ENCODE peak calls at places on chromosome X, in four cellular contexts. I is fibroblast of lung, F is cardiac muscle cell, N is tibial artery. E is an unnamed sample.

GRCh38 chrX:39808471-39808917 is 289.3 kb downstream of the BCOR start:
- DNase-seq in I (peak; percentile 68), F (no peak), N (peak; percentile 79), E (no peak)

GRCh38 chrX:102546818-102547493 is 30.4 kb upstream of the TMSB15A start:
- DNase-seq in I (peak; percentile 0), F (no peak), N (no peak), E (no peak)

GRCh38 chrX:29948653-29949052 is 266.7 kb upstream of the MAGEB2 start:
- DNase-seq in I (peak; percentile 44), F (no peak), N (no peak), E (no peak)

GRCh38 chrX:320126-320783 is 1.7 kb upstream of the GTPBP6 start:
- DNase-seq in I (peak; percentile 28), F (no peak), N (peak; percentile 72), E (no peak)

GRCh38 chrX:136191171-136191570 is 43.8 kb downstream of the FHL1 start:
- DNase-seq in I (no peak), F (no peak), N (no peak), E (no peak)

GRCh38 chrX:15738686-15739016 is 581 bp downstream of the CA5B start:
- DNase-seq in I (no peak), F (no peak), N (no peak), E (no peak)

GRCh38 chrX:153539171-153539978 is 21.9 kb downstream of the ATP2B3 start:
- DNase-seq in I (peak; percentile 44), F (peak; percentile 70), N (peak; percentile 70), E (peak; percentile 63)

GRCh38 chrX:39859991-39860861 is 237.5 kb downstream of the BCOR start:
- DNase-seq in I (peak; percentile 51), F (peak; percentile 46), N (no peak), E (no peak)

GRCh38 chrX:4850312-4850711 is 1136.9 kb upstream of the PRKX start:
- DNase-seq in I (no peak), F (no peak), N (no peak), E (no peak)

GRCh38 chrX:40143001-40143400 is 45.2 kb upstream of the BCOR start:
- DNase-seq in I (no peak), F (no peak), N (no peak), E (no peak)

GRCh38 chrX:47804315-47804714 is 32.4 kb upstream of the ZNF81 start:
- DNase-seq in I (no peak), F (no peak), N (no peak), E (no peak)

GRCh38 chrX:136597954-136598353 is 50.0 kb upstream of the CD40LG start:
- DNase-seq in I (no peak), F (no peak), N (no peak), E (no peak)

GRCh38 chrX:31265383-31265782 is 193.5 kb upstream of the FTHL17 start:
- DNase-seq in I (no peak), F (no peak), N (no peak), E (no peak)

GRCh38 chrX:94831364-94831763 is 1157.4 kb downstream of the FAM133A start:
- DNase-seq in I (no peak), F (peak; percentile 20), N (no peak), E (no peak)

GRCh38 chrX:24479924-24480722 is 15.0 kb downstream of the PDK3 start:
- DNase-seq in I (peak; percentile 13), F (no peak), N (no peak), E (no peak)

GRCh38 chrX:111095974-111096870 is at the start of gene PAK3:
- DNase-seq in I (peak; percentile 33), F (peak; percentile 88), N (peak; percentile 82), E (no peak)

GRCh38 chrX:153722704-153723350 is 1.4 kb downstream of the BCAP31 start:
- DNase-seq in I (no peak), F (no peak), N (no peak), E (no peak)

GRCh38 chrX:48579259-48579658 is 5.0 kb downstream of the RBM3 start:
- DNase-seq in I (no peak), F (no peak), N (no peak), E (no peak)

GRCh38 chrX:23901805-23902204 is 5.9 kb downstream of the APOO start:
- DNase-seq in I (peak; percentile 87), F (peak; percentile 87), N (peak; percentile 64), E (no peak)

GRCh38 chrX:141176586-141177451 is at the start of gene LDOC1:
- DNase-seq in I (peak; percentile 74), F (peak; percentile 86), N (peak; percentile 90), E (peak; percentile 29)

GRCh38 chrX:153638436-153639176 is 8.4 kb upstream of the DUSP9 start:
- DNase-seq in I (no peak), F (no peak), N (no peak), E (no peak)

GRCh38 chrX:137565921-137566745 is at the start of gene ZIC3:
- DNase-seq in I (peak; percentile 1), F (peak; percentile 83), N (peak; percentile 74), E (peak; percentile 65)

GRCh38 chrX:24189490-24189889 is 40.0 kb downstream of the ZFX start:
- DNase-seq in I (no peak), F (no peak), N (no peak), E (no peak)

GRCh38 chrX:153767674-153768055 is 3.6 kb downstream of the PLXNB3 start:
- DNase-seq in I (no peak), F (no peak), N (no peak), E (no peak)

GRCh38 chrX:18873189-18873791 is 110.6 kb downstream of the PHKA2 start:
- DNase-seq in I (peak; percentile 65), F (no peak), N (peak; percentile 78), E (no peak)

GRCh38 chrX:107603433-107604159 is 24.7 kb upstream of the PRPS1 start:
- DNase-seq in I (no peak), F (peak; percentile 39), N (no peak), E (no peak)

GRCh38 chrX:98114026-98114425 is 1230.3 kb downstream of the RPA4 start:
- DNase-seq in I (no peak), F (no peak), N (no peak), E (no peak)

GRCh38 chrX:13120017-13120416 is 75.6 kb upstream of the FAM9C start:
- DNase-seq in I (peak; percentile 33), F (peak; percentile 20), N (peak; percentile 67), E (no peak)

GRCh38 chrX:13123857-13124345 is 79.5 kb upstream of the FAM9C start:
- DNase-seq in I (peak; percentile 87), F (no peak), N (no peak), E (no peak)

GRCh38 chrX:13125188-13125587 is 80.8 kb upstream of the FAM9C start:
- DNase-seq in I (no peak), F (no peak), N (no peak), E (no peak)

GRCh38 chrX:13121020-13121419 is 76.6 kb upstream of the FAM9C start:
- DNase-seq in I (peak; percentile 62), F (no peak), N (no peak), E (no peak)

GRCh38 chrX:13123247-13123856 is 78.9 kb upstream of the FAM9C start:
- DNase-seq in I (no peak), F (no peak), N (no peak), E (no peak)
- H3K27ac ChIP-seq in I (peak overlapping the region; percentile 55), F (no peak overlapping the region), N (peak overlapping the region; percentile 44), E (no peak overlapping the region)

GRCh38 chrX:129640737-129641136 is 14.0 kb downstream of the APLN start:
- DNase-seq in I (no peak), F (no peak), N (no peak), E (no peak)
- H3K27ac ChIP-seq in I (no peak overlapping the region), F (no peak overlapping the region), N (no peak overlapping the region), E (no peak overlapping the region)

GRCh38 chrX:134721766-134722532 is 63.7 kb upstream of the PLAC1 start:
- DNase-seq in I (no peak), F (no peak), N (no peak), E (no peak)

GRCh38 chrX:134715930-134716619 is 57.8 kb upstream of the PLAC1 start:
- DNase-seq in I (no peak), F (no peak), N (no peak), E (no peak)

GRCh38 chrX:134717698-134718328 is 59.5 kb upstream of the PLAC1 start:
- DNase-seq in I (no peak), F (no peak), N (no peak), E (no peak)

GRCh38 chrX:134716620-134717012 is 58.3 kb upstream of the PLAC1 start:
- DNase-seq in I (no peak), F (no peak), N (no peak), E (no peak)

GRCh38 chrX:134718329-134719317 is 60.4 kb upstream of the PLAC1 start:
- DNase-seq in I (peak; percentile 89), F (no peak), N (no peak), E (no peak)
- H3K27ac ChIP-seq in I (no peak overlapping the region), F (no peak overlapping the region), N (no peak overlapping the region), E (no peak overlapping the region)

DNA sequence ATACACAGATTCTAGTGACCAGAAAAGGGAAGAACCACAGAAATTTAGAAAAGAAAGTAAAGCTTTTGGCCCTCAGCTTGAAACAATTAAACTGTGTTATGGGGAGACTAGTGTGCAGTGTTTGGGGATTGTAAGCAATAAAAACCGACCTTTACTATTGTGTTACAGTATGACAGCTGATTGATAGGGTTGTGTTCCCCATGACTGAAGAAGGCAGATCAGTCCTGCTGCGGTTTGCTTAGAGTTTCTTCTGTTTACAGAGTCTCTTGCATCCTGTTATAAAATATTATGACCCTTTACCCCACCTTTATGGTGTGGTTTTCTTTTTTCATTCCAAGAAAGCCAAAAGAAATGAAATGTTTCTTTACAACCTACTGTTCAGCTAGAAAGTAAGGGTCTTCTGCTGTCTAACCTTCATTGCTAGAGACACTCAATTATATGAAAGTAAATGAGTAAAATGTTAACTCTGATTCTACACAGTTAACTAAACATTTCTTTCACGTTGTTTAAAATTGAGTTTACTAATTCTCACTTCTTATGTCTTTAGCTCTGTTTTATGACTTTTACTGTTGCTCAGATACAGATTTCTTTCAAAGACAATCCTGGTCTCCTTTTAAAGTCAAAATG is 18.1 kb downstream of the CHIC1 start:
- DNase-seq in I (no peak), F (no peak), N (no peak), E (no peak)
- H3K27ac ChIP-seq in I (no peak overlapping the region), F (no peak overlapping the region), N (no peak overlapping the region), E (no peak overlapping the region)

GRCh38 chrX:118526149-118526548 is 30.5 kb downstream of the DOCK11 start:
- DNase-seq in I (no peak), F (peak; percentile 28), N (no peak), E (no peak)
- H3K27ac ChIP-seq in I (no peak overlapping the region), F (peak overlapping the region; percentile 83), N (peak overlapping the region; percentile 57), E (no peak overlapping the region)

GRCh38 chrX:45842916-45843315 is 642.2 kb upstream of the DIPK2B start:
- DNase-seq in I (no peak), F (no peak), N (no peak), E (no peak)
- H3K27ac ChIP-seq in I (no peak overlapping the region), F (no peak overlapping the region), N (no peak overlapping the region), E (no peak overlapping the region)

GRCh38 chrX:84165716-84166115 is 22.3 kb downstream of the RPS6KA6 start:
- DNase-seq in I (no peak), F (no peak), N (no peak), E (no peak)
- H3K27ac ChIP-seq in I (no peak overlapping the region), F (no peak overlapping the region), N (no peak overlapping the region), E (no peak overlapping the region)

DNA sequence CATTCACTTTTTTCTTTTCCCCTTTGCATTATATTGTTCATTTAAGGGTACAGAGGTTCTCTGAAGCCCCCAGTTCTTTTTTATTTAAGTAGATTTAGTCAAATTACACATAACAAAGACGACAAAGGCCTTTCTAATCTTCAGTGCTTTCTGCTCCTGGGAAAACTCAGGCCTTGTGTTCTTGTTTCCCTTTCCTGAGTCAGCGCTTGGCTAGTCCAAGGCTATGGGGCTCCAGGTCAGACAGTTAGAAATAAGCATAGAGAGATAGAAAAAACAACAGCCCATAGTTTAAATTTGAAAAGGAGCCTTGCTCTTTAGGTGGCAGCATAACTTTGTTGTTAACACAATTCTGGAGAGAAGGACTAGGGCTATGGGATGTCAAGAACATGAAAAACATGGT is 97.3 kb downstream of the PPP1R2C start:
- DNase-seq in I (peak; percentile 8), F (no peak), N (no peak), E (no peak)
- H3K27ac ChIP-seq in I (no peak overlapping the region), F (no peak overlapping the region), N (no peak overlapping the region), E (no peak overlapping the region)